ENCODE peak calls at places on chromosomes 7 and 10, in six cellular contexts. F is K562, S is prostate gland, Z is spleen, H is stomach, L is breast epithelium. N is an unnamed sample. For H3K4me1, the result is how much of the 10 kb centered on the place peaks cover.

GRCh38 chr10:101850747-101851146 is 7.1 kb upstream of the KCNIP2 start:
- DNase-seq in F (no peak), L (no peak), S (no peak), H (no peak), Z (no peak), N (no peak)

GRCh38 chr10:12507165-12507870 is 158.0 kb downstream of the CAMK1D start:
- DNase-seq in L (no peak), H (peak), F (no peak), Z (no peak), S (no peak), N (no peak)

GRCh38 chr10:60446855-60447254 is 57.2 kb upstream of the ANK3 start:
- DNase-seq in S (peak), Z (no peak), L (no peak), F (no peak), H (no peak), N (no peak)

GRCh38 chr7:150876817-150877526 is 24.7 kb downstream of the AOC1 start:
- DNase-seq in Z (peak), L (no peak), S (peak), F (peak), H (peak), N (peak)

GRCh38 chr10:47379445-47379785 is 4.7 kb downstream of the ZNF488 start:
- DNase-seq in L (no peak), S (no peak), H (peak), F (no peak), Z (peak), N (no peak)

GRCh38 chr7:131212114-131212513 is 115.6 kb upstream of the MKLN1 start:
- DNase-seq in F (no peak), L (no peak), Z (no peak), S (no peak), H (no peak), N (no peak)

GRCh38 chr10:72821606-72822005 is 71.9 kb upstream of the OIT3 start:
- DNase-seq in L (no peak), H (no peak), Z (no peak), F (no peak), S (no peak), N (no peak)

GRCh38 chr7:3605222-3605621 is 304.2 kb downstream of the SDK1 start:
- DNase-seq in F (no peak), H (no peak), L (no peak), Z (no peak), S (no peak), N (no peak)

GRCh38 chr10:118300266-118300665 is 41.9 kb downstream of the FAM204A start:
- DNase-seq in S (no peak), L (no peak), Z (no peak), H (no peak), F (no peak), N (no peak)

GRCh38 chr7:54622696-54623309 is 80.6 kb downstream of the VSTM2A start:
- DNase-seq in Z (no peak), F (no peak), S (no peak), H (no peak), L (no peak), N (no peak)

GRCh38 chr10:78454123-78454645 is 420.5 kb downstream of the RPS24 start:
- DNase-seq in H (no peak), S (no peak), F (no peak), Z (no peak), L (no peak), N (no peak)

GRCh38 chr10:31778627-31779026 is 150.0 kb downstream of the ARHGAP12 start:
- DNase-seq in Z (no peak), H (no peak), F (no peak), S (no peak), L (no peak), N (no peak)

GRCh38 chr10:126729314-126729871 is 58.9 kb upstream of the C10orf90 start:
- DNase-seq in F (no peak), Z (no peak), L (no peak), H (no peak), S (no peak), N (no peak)

GRCh38 chr10:113272511-113272910 is 280.3 kb upstream of the HABP2 start:
- DNase-seq in H (no peak), F (no peak), S (no peak), Z (no peak), L (no peak), N (no peak)

GRCh38 chr10:53387546-53387945 is 615.0 kb upstream of the MBL2 start:
- DNase-seq in S (no peak), Z (no peak), L (no peak), F (no peak), H (no peak), N (no peak)

GRCh38 chr7:30321089-30321991 is 36.9 kb downstream of the ZNRF2 start:
- DNase-seq in Z (no peak), L (no peak), H (no peak), F (no peak), S (no peak), N (no peak)

GRCh38 chr7:145398758-145399157 is 562.9 kb upstream of the TPK1 start:
- DNase-seq in S (no peak), L (no peak), Z (no peak), F (no peak), H (no peak), N (no peak)

GRCh38 chr10:88953662-88954061 is 1.1 kb upstream of the ACTA2 start:
- DNase-seq in F (no peak), H (no peak), L (no peak), Z (no peak), S (no peak), N (no peak)

GRCh38 chr10:28393956-28394568 is 91.2 kb upstream of the MPP7 start:
- DNase-seq in H (peak), Z (no peak), F (peak), S (peak), L (no peak), N (peak)

GRCh38 chr10:31071232-31071999 is 39.8 kb upstream of the ZNF438 start:
- DNase-seq in F (no peak), Z (no peak), S (no peak), L (no peak), H (no peak), N (no peak)

GRCh38 chr10:7942311-7942710 is 112.2 kb upstream of the GATA3 start:
- DNase-seq in H (no peak), L (no peak), F (no peak), Z (no peak), S (no peak), N (no peak)

GRCh38 chr10:69895759-69896158 is 94.1 kb downstream of the COL13A1 start:
- DNase-seq in Z (no peak), H (no peak), F (no peak), L (no peak), S (no peak), N (no peak)

GRCh38 chr7:146138926-146139325 is 22.3 kb downstream of the CNTNAP2 start:
- DNase-seq in S (no peak), L (no peak), Z (no peak), F (no peak), H (no peak), N (no peak)

GRCh38 chr7:111184960-111185359 is 94.0 kb downstream of the LRRN3 start:
- DNase-seq in F (no peak), Z (no peak), H (no peak), L (no peak), S (no peak), N (no peak)

GRCh38 chr10:71638087-71638576 is 81.4 kb downstream of the C10orf105 start:
- DNase-seq in L (no peak), H (peak), Z (peak), S (no peak), F (peak), N (peak)

GRCh38 chr7:102415685-102416225 is 17.6 kb upstream of the ORAI2 start:
- DNase-seq in S (no peak), L (no peak), F (peak), H (no peak), Z (peak), N (peak)

GRCh38 chr7:43590862-43591550 is 8.1 kb downstream of the STK17A start:
- DNase-seq in Z (no peak), S (no peak), H (no peak), L (no peak), F (no peak), N (no peak)

GRCh38 chr7:155580367-155580766 is 34.0 kb upstream of the CNPY1 start:
- DNase-seq in S (no peak), L (peak), H (no peak), F (no peak), Z (no peak), N (no peak)

GRCh38 chr10:3828404-3829192 is 43.6 kb upstream of the KLF6 start:
- DNase-seq in H (no peak), Z (no peak), S (no peak), F (peak), L (no peak), N (no peak)

GRCh38 chr7:30841801-30842541 is 69.7 kb upstream of the AQP1 start:
- DNase-seq in S (no peak), L (no peak), F (no peak), H (no peak), Z (no peak), N (no peak)

GRCh38 chr7:141452911-141453310 is 98.3 kb upstream of the AGK start:
- DNase-seq in L (no peak), F (no peak), S (no peak), H (no peak), Z (no peak), N (no peak)

GRCh38 chr10:75505840-75506506 is 74.5 kb downstream of the LRMDA start:
- DNase-seq in Z (no peak), L (no peak), S (no peak), H (no peak), F (no peak), N (no peak)

GRCh38 chr7:130444230-130444629 is 3.4 kb upstream of the CEP41 start:
- DNase-seq in S (no peak), H (no peak), Z (no peak), L (no peak), F (no peak), N (no peak)

GRCh38 chr10:78524941-78525340 is 491.3 kb downstream of the RPS24 start:
- DNase-seq in Z (no peak), S (no peak), F (no peak), H (no peak), L (no peak), N (no peak)

GRCh38 chr10:121556918-121557573 is 41.2 kb downstream of the FGFR2 start:
- DNase-seq in L (no peak), H (no peak), F (no peak), Z (no peak), S (no peak), N (no peak)

GRCh38 chr7:105839271-105839670 is 37.1 kb downstream of the ATXN7L1 start:
- DNase-seq in S (no peak), L (no peak), Z (no peak), F (no peak), H (no peak), N (no peak)

GRCh38 chr10:71799785-71800453 is 26.6 kb upstream of the VSIR start:
- DNase-seq in F (no peak), S (no peak), H (peak), L (no peak), Z (no peak), N (peak)

GRCh38 chr7:69856991-69857390 is 258.7 kb downstream of the AUTS2 start:
- DNase-seq in H (no peak), L (no peak), Z (no peak), S (no peak), F (no peak), N (no peak)

GRCh38 chr10:59362991-59363390 is 642 bp upstream of the FAM13C start:
- DNase-seq in Z (no peak), S (peak), F (no peak), H (peak), L (peak), N (peak)
- TF ChIP-seq POLR2A in Z (no peak), S (peak), F (no peak), H (no peak), L (no peak), N (no peak)

GRCh38 chr10:83764681-83765080 is 374.6 kb upstream of the GHITM start:
- DNase-seq in F (no peak), Z (no peak), H (no peak), S (no peak), L (no peak), N (no peak)
- H3K4me1 ChIP-seq in F (under half), Z (under half), H (under half), S (under half), L (under half), N (under half)

GRCh38 chr10:99619090-99619800 is 994 bp downstream of the SLC25A28 start:
- DNase-seq in S (no peak), L (no peak), H (no peak), Z (no peak), F (no peak), N (no peak)

GRCh38 chr10:99619851-99620712 is at the start of gene SLC25A28:
- DNase-seq in Z (peak), F (peak), L (peak), H (peak), S (peak), N (peak)

GRCh38 chr10:99621454-99622246 is 1.4 kb upstream of the SLC25A28 start:
- DNase-seq in F (peak), Z (peak), H (no peak), S (no peak), L (no peak), N (no peak)

GRCh38 chr10:99623919-99624318 is 3.7 kb upstream of the SLC25A28 start:
- DNase-seq in S (no peak), H (no peak), Z (no peak), L (no peak), F (no peak), N (no peak)

GRCh38 chr10:99620713-99621453 is 644 bp upstream of the SLC25A28 start:
- DNase-seq in Z (peak), L (peak), F (peak), S (peak), H (peak), N (peak)
- TF ChIP-seq POLR2AphosphoS5 in Z (peak), L (peak), F (peak), S (peak), H (peak), N (peak)

DNA sequence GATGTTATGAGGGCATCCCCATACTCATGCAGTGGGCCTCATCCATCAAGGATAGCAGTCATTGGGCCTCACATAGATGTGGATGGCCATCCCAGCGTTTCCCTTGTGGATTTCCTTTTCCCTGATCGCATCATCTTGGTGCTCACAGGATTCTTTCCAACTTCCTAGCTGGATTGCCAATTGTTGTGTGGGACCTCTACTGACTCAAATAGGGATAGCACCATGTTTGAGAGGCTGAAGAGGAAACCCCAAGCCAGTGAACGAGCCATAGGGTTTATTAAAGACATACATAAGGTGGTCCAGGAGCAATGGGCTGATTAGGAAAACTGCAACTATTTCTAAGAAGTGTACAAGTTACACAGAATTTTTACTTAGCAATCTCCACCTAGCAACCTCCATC is 21.8 kb downstream of the ASZ1 start:
- DNase-seq in S (no peak), L (no peak), Z (no peak), H (no peak), F (no peak), N (no peak)
- TF ChIP-seq POLR2A in S (no peak), L (no peak), Z (no peak), H (no peak), F (no peak), N (no peak)

GRCh38 chr7:127258111-127258510 is 5.4 kb upstream of the GRM8 start:
- DNase-seq in S (no peak), Z (no peak), F (no peak), H (no peak), L (no peak), N (no peak)
- H3K4me1 ChIP-seq in S (under half), Z (under half), F (under half), H (under half), L (under half), N (under half)

GRCh38 chr10:26215534-26215922 is 1.0 kb upstream of the GAD2 start:
- DNase-seq in H (no peak), L (no peak), Z (no peak), S (no peak), F (no peak), N (no peak)
- TF ChIP-seq POLR2AphosphoS5 in H (no peak), L (no peak), Z (no peak), S (no peak), F (no peak), N (no peak)

GRCh38 chr10:52314822-52315552 is 906 bp downstream of the DKK1 start:
- DNase-seq in H (no peak), L (no peak), S (no peak), Z (peak), F (no peak), N (peak)

GRCh38 chr10:52316005-52316404 is 1.9 kb downstream of the DKK1 start:
- DNase-seq in F (no peak), Z (no peak), H (no peak), S (no peak), L (no peak), N (no peak)

GRCh38 chr10:52314007-52314821 is at the start of gene DKK1:
- DNase-seq in H (peak), S (peak), F (no peak), L (no peak), Z (peak), N (peak)

GRCh38 chr10:52318136-52318810 is 4.2 kb downstream of the DKK1 start:
- DNase-seq in L (no peak), H (no peak), F (no peak), Z (no peak), S (no peak), N (no peak)

DNA sequence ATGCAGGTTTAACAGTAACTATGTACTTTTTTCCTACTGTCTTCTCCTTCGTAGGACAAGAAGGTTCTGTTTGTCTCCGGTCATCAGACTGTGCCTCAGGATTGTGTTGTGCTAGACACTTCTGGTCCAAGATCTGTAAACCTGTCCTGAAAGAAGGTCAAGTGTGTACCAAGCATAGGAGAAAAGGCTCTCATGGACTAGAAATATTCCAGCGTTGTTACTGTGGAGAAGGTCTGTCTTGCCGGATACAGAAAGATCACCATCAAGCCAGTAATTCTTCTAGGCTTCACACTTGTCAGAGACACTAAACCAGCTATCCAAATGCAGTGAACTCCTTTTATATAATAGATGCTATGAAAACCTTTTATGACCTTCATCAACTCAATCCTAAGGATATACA is 2.4 kb downstream of the DKK1 start:
- DNase-seq in F (no peak), H (no peak), S (no peak), Z (no peak), L (no peak), N (no peak)
- TF ChIP-seq POLR2A in F (no peak), H (no peak), S (no peak), Z (no peak), L (no peak), N (no peak)

N was measured in transverse colon.